ENCODE peak calls at places on chromosomes 2 and 18, in eight cellular contexts. V is activated CD8-positive, alpha-beta T cell treated with anti-CD3 and anti-CD28 coated beads, Interleukin-2, amount 10 ng/mL, durations not matched to agents 7 days and 5 days; I is HuH-7; R is tibial nerve; N is GM12891; X is HCEC 1CT; O is Kasumi-1; P is brain microvascular endothelial cell. Y is an unnamed sample.

GRCh38 chr2:60759654-60760053 is 3.6 kb downstream of the PAPOLG start:
- DNase-seq in V (no peak), I (no peak), X (no peak), P (no peak), N (no peak), O (no peak), R (no peak), Y (no peak)

GRCh38 chr2:188292446-188293239 is 969 bp downstream of the GULP1 start:
- DNase-seq in O (no peak), V (no peak), N (no peak), P (peak), R (peak), X (peak), I (peak), Y (peak)

GRCh38 chr2:110674620-110675555 is 3.0 kb downstream of the BUB1 start:
- DNase-seq in X (peak), I (no peak), R (no peak), V (peak), P (peak), O (peak), N (peak), Y (peak)

GRCh38 chr2:212330263-212330662 is 208.3 kb downstream of the ERBB4 start:
- DNase-seq in O (no peak), N (no peak), V (no peak), X (no peak), R (no peak), I (no peak), P (no peak), Y (peak)

GRCh38 chr2:219641390-219642063 is 14.1 kb downstream of the SLC4A3 start:
- DNase-seq in R (no peak), V (no peak), O (no peak), N (no peak), I (no peak), X (no peak), P (no peak), Y (no peak)

GRCh38 chr18:40012931-40013609 is 1942.0 kb upstream of the PIK3C3 start:
- DNase-seq in O (no peak), R (no peak), I (no peak), V (no peak), P (no peak), X (peak), N (no peak), Y (no peak)

GRCh38 chr2:54504866-54505265 is 48.7 kb downstream of the SPTBN1 start:
- DNase-seq in I (no peak), P (no peak), N (no peak), R (no peak), V (no peak), O (no peak), X (peak), Y (no peak)

GRCh38 chr2:17363846-17364245 is 154.4 kb downstream of the RAD51AP2 start:
- DNase-seq in I (no peak), V (no peak), O (no peak), P (no peak), X (no peak), N (no peak), R (no peak), Y (no peak)

GRCh38 chr2:240996834-240997140 is 1.6 kb upstream of the SNED1 start:
- DNase-seq in V (no peak), R (no peak), P (no peak), X (no peak), N (no peak), O (no peak), I (no peak), Y (no peak)

GRCh38 chr2:37629529-37629928 is 41.9 kb downstream of the CDC42EP3 start:
- DNase-seq in V (no peak), O (no peak), R (no peak), I (no peak), N (no peak), X (peak), P (peak), Y (no peak)

GRCh38 chr18:8260319-8260718 is 348.9 kb upstream of the RAB12 start:
- DNase-seq in P (no peak), V (no peak), R (no peak), N (no peak), O (no peak), X (no peak), I (no peak), Y (no peak)

GRCh38 chr2:26327291-26328272 is 18.4 kb upstream of the SELENOI start:
- DNase-seq in X (peak), I (no peak), P (peak), R (no peak), N (no peak), O (peak), V (no peak), Y (no peak)

GRCh38 chr2:104546537-104546936 is 307.4 kb upstream of the POU3F3 start:
- DNase-seq in V (no peak), X (no peak), N (no peak), R (no peak), I (no peak), P (no peak), O (no peak), Y (no peak)

Y was measured in kidney glomerular epithelial cell.